ENCODE peak calls at places on chromosome 17, in five cellular contexts. D is IMR-90, E is ovary, U is HCT116, B is body of pancreas. W is an unnamed sample.

GRCh38 chr17:21297597-21297996 is 13.1 kb downstream of the MAP2K3 start:
- DNase-seq in U (no peak), D (no peak), B (no peak), E (no peak), W (no peak)

GRCh38 chr17:78532922-78533640 is 44.1 kb downstream of the DNAH17 start:
- DNase-seq in U (peak; percentile 27), E (no peak), D (peak; percentile 68), B (no peak), W (peak; percentile 44)

GRCh38 chr17:51121620-51122472 is 1.2 kb upstream of the SPAG9 start:
- DNase-seq in B (peak; percentile 98), D (peak; percentile 94), E (peak; percentile 91), U (peak; percentile 100), W (peak; percentile 94)

GRCh38 chr17:28341516-28341915 is 6.0 kb downstream of the TNFAIP1 start:
- DNase-seq in B (no peak), D (no peak), E (no peak), U (no peak), W (no peak)

GRCh38 chr17:62892870-62893338 is 73.1 kb upstream of the TANC2 start:
- DNase-seq in B (peak; percentile 56), D (peak; percentile 93), E (no peak), U (no peak), W (peak; percentile 57)

GRCh38 chr17:7839890-7840260 is 5.9 kb downstream of the KDM6B start:
- DNase-seq in U (no peak), B (no peak), E (peak; percentile 39), D (peak; percentile 55), W (peak; percentile 43)

GRCh38 chr17:82239401-82239925 is 10.6 kb downstream of the SLC16A3 start:
- DNase-seq in E (no peak), D (no peak), U (no peak), B (no peak), W (no peak)

GRCh38 chr17:21214777-21215541 is 998 bp upstream of the TMEM11 start:
- DNase-seq in B (no peak), D (no peak), U (no peak), E (no peak), W (no peak)

GRCh38 chr17:75011788-75012319 is 616 bp upstream of the MRPL58 start:
- DNase-seq in B (peak; percentile 82), U (no peak), E (peak; percentile 77), D (peak; percentile 59), W (no peak)

GRCh38 chr17:17545031-17545820 is 46.3 kb downstream of the PEMT start:
- DNase-seq in D (peak; percentile 57), U (no peak), B (no peak), E (no peak), W (peak; percentile 73)

GRCh38 chr17:48131216-48131824 is 23.8 kb downstream of the SNX11 start:
- DNase-seq in B (peak; percentile 73), D (peak; percentile 66), E (peak; percentile 69), U (peak; percentile 80), W (no peak)

GRCh38 chr17:82813299-82814051 is 26.3 kb downstream of the ZNF750 start:
- DNase-seq in D (no peak), E (no peak), U (no peak), B (no peak), W (no peak)

GRCh38 chr17:73747221-73748002 is 103.2 kb upstream of the SDK2 start:
- DNase-seq in U (no peak), E (no peak), B (peak; percentile 77), D (no peak), W (no peak)

GRCh38 chr17:49372428-49372827 is 10.4 kb upstream of the ZNF652 start:
- DNase-seq in B (no peak), D (no peak), U (no peak), E (no peak), W (no peak)

GRCh38 chr17:71019699-71020098 is 850.4 kb downstream of the KCNJ2 start:
- DNase-seq in U (no peak), D (no peak), B (no peak), E (no peak), W (no peak)

GRCh38 chr17:74599023-74599399 is 6.9 kb upstream of the CD300LD start:
- DNase-seq in E (no peak), D (no peak), U (no peak), B (peak; percentile 16), W (no peak)

GRCh38 chr17:11487469-11487868 is 110.8 kb upstream of the DNAH9 start:
- DNase-seq in E (no peak), D (no peak), U (no peak), B (no peak), W (no peak)

GRCh38 chr17:47630614-47631013 is 19.1 kb upstream of the KPNB1 start:
- DNase-seq in U (no peak), B (peak; percentile 45), E (no peak), D (no peak), W (no peak)

GRCh38 chr17:71726320-71726719 is 394.5 kb upstream of the SOX9 start:
- DNase-seq in D (no peak), E (no peak), B (peak; percentile 45), U (no peak), W (no peak)

GRCh38 chr17:4733073-4733531 is 1.9 kb downstream of the MED11 start:
- DNase-seq in U (no peak), D (no peak), B (peak; percentile 68), E (no peak), W (peak; percentile 76)

GRCh38 chr17:44323359-44324091 is 1.1 kb downstream of the SLC25A39 start:
- DNase-seq in B (no peak), D (no peak), U (no peak), E (no peak), W (peak; percentile 39)

GRCh38 chr17:48612854-48613691 is 2.0 kb downstream of the HOXB8 start:
- DNase-seq in D (peak; percentile 61), B (no peak), U (no peak), E (no peak), W (no peak)

GRCh38 chr17:29905879-29906167 is 24.2 kb downstream of the SSH2 start:
- DNase-seq in U (no peak), E (no peak), B (no peak), D (no peak), W (no peak)
- H3K9me3 ChIP-seq in U (peaks cover 10% of the 10 kb centered on the region), E (no peaks in the 10 kb centered on the region), B (no peaks in the 10 kb centered on the region), D (peaks cover 6% of the 10 kb centered on the region), W (no peaks in the 10 kb centered on the region)

DNA sequence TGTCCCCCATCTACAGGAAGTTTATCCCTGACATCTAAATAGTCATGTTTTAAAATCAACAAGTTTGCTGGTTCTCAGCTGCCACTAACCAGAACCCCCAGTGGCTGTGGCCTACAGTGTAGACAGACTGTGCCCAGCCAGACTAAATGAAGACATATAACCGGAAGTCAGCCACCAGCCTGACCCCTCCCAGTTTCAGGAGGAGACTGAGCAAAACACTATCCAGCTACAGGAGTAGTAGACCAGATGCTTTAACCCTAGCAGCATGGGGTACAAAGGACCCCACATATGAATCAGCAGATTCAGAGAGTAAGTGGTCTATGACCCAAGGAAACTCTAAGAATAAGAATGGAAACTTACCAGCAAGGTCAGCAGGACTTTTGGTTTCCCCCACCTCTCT is 83.4 kb downstream of the HIC1 start:
- DNase-seq in E (no peak), B (peak; percentile 20), D (no peak), U (no peak), W (peak; percentile 54)
- H3K27ac ChIP-seq in E (no peak overlapping the region), B (no peak overlapping the region), D (peak overlapping the region; percentile 95), U (no peak overlapping the region), W (no peak overlapping the region)

DNA sequence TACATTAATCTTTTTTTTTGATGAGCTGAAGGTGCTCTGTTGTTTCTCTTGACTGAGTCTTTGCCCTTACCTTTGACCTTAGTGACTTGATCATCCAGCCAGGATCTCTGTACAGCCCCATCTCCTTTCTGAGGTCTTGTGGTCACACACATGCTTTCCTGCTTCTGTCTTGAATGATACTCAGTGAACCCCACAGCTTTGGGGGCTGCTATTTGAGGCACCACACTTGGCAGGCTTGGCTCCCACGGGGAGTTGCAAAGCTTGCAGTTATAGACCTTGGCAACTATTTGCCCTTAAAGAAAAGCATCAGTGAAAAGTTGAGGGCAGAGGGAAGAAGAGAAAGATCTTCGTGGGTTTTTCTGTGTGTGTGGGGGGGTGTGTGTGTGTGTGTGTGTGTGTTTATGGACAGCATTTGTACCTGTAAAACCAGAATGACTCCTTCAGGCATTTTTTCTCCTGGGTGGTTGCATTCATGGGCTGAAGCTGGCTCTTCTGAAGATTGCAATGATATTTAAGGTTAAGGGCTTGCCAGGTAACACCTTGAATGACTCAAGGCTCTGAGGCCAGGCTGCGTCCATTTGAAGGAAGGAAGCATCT is 101.6 kb downstream of the MSI2 start:
- DNase-seq in D (no peak), B (no peak), U (no peak), E (no peak), W (no peak)
- H3K9me3 ChIP-seq in D (no peaks in the 10 kb centered on the region), B (no peaks in the 10 kb centered on the region), U (no peaks in the 10 kb centered on the region), E (no peaks in the 10 kb centered on the region), W (no peaks in the 10 kb centered on the region)

DNA sequence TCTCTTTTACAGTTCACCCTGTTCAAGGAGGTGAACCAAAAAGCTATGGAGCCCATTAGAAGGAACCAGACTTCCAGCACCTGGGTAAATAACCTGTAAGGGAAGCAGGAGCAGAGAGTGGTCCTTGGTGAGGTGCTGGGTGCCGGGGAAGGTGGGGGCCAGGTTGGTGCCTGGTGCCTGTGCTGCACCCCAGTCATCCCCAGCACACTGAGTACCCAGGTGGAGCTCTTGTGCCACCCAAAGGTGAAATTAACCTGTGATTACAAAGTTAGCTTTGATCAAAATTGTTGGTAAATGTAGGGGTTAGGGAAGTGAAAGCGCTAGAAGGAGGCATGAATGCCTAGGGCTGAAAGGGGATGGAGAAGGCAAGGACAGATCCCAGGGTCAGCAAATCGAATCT is 58.6 kb downstream of the CDRT4 start:
- DNase-seq in D (no peak), E (no peak), U (no peak), B (no peak), W (no peak)
- H3K27ac ChIP-seq in D (peak overlapping the region; percentile 75), E (no peak overlapping the region), U (no peak overlapping the region), B (no peak overlapping the region), W (no peak overlapping the region)

GRCh38 chr17:30343741-30344140 is 9.9 kb upstream of the TMIGD1 start:
- DNase-seq in B (no peak), E (no peak), D (no peak), U (no peak), W (no peak)
- H3K9me3 ChIP-seq in B (no peaks in the 10 kb centered on the region), E (no peaks in the 10 kb centered on the region), D (no peaks in the 10 kb centered on the region), U (no peaks in the 10 kb centered on the region), W (no peaks in the 10 kb centered on the region)

GRCh38 chr17:6425407-6425806 is 9.5 kb downstream of the AIPL1 start:
- DNase-seq in E (no peak), B (no peak), U (no peak), D (no peak), W (no peak)
- H3K27ac ChIP-seq in E (no peak overlapping the region), B (no peak overlapping the region), U (no peak overlapping the region), D (no peak overlapping the region), W (no peak overlapping the region)

DNA sequence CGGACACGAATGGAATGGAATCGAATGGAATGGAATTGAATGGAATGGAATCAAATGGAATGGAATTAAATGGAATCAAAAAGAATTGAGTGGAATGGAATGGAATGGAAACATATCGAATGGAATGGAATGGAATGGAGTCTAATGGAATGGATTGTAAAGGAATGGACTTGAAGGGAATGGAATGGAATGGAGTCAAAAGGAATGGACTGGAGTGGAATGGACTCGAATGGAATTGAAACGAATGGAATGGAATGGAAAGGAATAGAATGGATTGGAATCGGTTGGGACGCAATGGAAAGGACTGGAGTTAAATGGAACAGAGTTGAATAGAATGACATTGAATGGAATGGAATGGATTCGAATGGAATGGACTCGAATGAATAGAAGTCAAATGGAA is 486.9 kb upstream of the WSB1 start:
- DNase-seq in B (no peak), U (no peak), E (no peak), D (no peak), W (no peak)
- H3K9me3 ChIP-seq in B (no peaks in the 10 kb centered on the region), U (peaks cover 75% of the 10 kb centered on the region), E (no peaks in the 10 kb centered on the region), D (peaks cover 2% of the 10 kb centered on the region), W (no peaks in the 10 kb centered on the region)

W was measured in aorta.